ENCODE peak calls at places on chromosomes 1 and 21, in four cellular contexts. W is testis, P is astrocyte of the spinal cord, Z is AG09309. Y is an unnamed sample.
A peak's percentile ranks its signal among the peaks of the same experiment; 100 is the strongest.

GRCh38 chr1:234699795-234700665 is 90.1 kb upstream of the IRF2BP2 start:
- DNase-seq in P (peak; percentile 68), Z (no peak), W (peak; percentile 11), Y (peak; percentile 62)

GRCh38 chr1:174239541-174239940 is 80.2 kb downstream of the RABGAP1L start:
- DNase-seq in W (no peak), P (no peak), Z (no peak), Y (no peak)

GRCh38 chr1:30473920-30474817 is 249.2 kb downstream of the MATN1 start:
- DNase-seq in P (no peak), Z (no peak), W (no peak), Y (no peak)

GRCh38 chr1:24743404-24744211 is 1.6 kb upstream of the CLIC4 start:
- DNase-seq in P (peak; percentile 42), W (no peak), Z (no peak), Y (peak; percentile 70)

GRCh38 chr1:234840843-234841242 is 230.9 kb upstream of the IRF2BP2 start:
- DNase-seq in W (no peak), P (no peak), Z (peak; percentile 40), Y (no peak)

GRCh38 chr1:24004132-24004531 is 24.0 kb upstream of the SRSF10 start:
- DNase-seq in Z (no peak), W (no peak), P (no peak), Y (no peak)

GRCh38 chr1:192516776-192517297 is 58.7 kb upstream of the RGS1 start:
- DNase-seq in W (peak; percentile 21), P (no peak), Z (peak; percentile 46), Y (no peak)

GRCh38 chr1:145962157-145963102 is 1.9 kb downstream of the ANKRD34A start:
- DNase-seq in Z (no peak), W (peak; percentile 62), P (no peak), Y (no peak)

GRCh38 chr1:79325126-79325525 is 318.6 kb upstream of the ADGRL4 start:
- DNase-seq in W (no peak), Z (no peak), P (no peak), Y (no peak)

GRCh38 chr21:36203603-36203889 is 46.9 kb downstream of the DOP1B start:
- DNase-seq in W (no peak), Z (peak; percentile 33), P (peak; percentile 83), Y (peak; percentile 78)

GRCh38 chr21:15560383-15561056 is 169.3 kb upstream of the USP25 start:
- DNase-seq in Z (no peak), P (peak; percentile 23), W (no peak), Y (no peak)
- H3K4me3 ChIP-seq in Z (no peak overlapping the region), P (no peak overlapping the region), W (no peak overlapping the region), Y (no peak overlapping the region)

GRCh38 chr1:14111121-14111520 is 411.1 kb downstream of the PRDM2 start:
- DNase-seq in W (no peak), Z (no peak), P (no peak), Y (no peak)

GRCh38 chr1:14112613-14113012 is 412.6 kb downstream of the PRDM2 start:
- DNase-seq in Z (no peak), P (no peak), W (no peak), Y (no peak)

GRCh38 chr1:14115976-14116375 is 416.0 kb downstream of the PRDM2 start:
- DNase-seq in W (no peak), Z (no peak), P (no peak), Y (no peak)

GRCh38 chr1:14113271-14113670 is 413.3 kb downstream of the PRDM2 start:
- DNase-seq in P (no peak), W (no peak), Z (no peak), Y (no peak)

DNA sequence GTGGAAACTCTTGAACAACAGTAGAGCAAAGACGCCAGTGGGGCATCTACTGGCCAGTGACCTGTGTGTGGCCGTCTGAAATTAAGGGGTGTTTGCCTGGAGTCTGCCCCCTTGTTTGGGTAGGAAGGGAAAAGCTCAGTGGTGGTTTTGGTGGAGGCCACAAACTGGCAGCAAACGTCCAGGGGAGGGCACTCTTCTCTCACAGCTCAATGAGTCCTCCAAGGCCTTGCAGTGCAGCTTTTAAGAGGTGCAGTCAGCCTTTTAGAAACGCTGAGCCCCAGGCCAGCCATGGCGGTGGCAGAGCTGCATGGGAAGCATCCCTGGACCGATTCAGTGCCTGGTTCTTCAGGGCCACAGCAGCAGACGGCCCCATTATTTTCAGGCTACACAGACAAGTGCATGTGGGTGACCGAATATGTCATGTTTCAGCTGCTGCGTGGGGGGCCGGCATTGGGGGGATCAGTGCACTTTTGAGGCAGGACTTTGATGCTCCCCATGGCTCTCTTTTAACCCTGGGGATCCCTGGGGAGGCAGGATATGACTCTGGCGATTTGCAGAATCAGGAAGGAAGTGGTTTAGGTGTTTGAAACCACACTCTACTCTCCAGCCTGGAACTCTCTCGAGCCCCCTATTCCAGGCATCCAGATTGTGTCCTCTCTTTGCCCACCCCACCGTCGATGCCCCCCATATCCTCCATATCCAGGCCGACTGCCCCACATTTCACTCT is 414.0 kb downstream of the PRDM2 start:
- DNase-seq in Z (peak; percentile 24), P (peak; percentile 58), W (peak; percentile 65), Y (peak; percentile 63)
- TF ChIP-seq CTCF in Z (peak; percentile 89), P (peak; percentile 64), W (peak; percentile 30), Y (peak; percentile 69)

DNA sequence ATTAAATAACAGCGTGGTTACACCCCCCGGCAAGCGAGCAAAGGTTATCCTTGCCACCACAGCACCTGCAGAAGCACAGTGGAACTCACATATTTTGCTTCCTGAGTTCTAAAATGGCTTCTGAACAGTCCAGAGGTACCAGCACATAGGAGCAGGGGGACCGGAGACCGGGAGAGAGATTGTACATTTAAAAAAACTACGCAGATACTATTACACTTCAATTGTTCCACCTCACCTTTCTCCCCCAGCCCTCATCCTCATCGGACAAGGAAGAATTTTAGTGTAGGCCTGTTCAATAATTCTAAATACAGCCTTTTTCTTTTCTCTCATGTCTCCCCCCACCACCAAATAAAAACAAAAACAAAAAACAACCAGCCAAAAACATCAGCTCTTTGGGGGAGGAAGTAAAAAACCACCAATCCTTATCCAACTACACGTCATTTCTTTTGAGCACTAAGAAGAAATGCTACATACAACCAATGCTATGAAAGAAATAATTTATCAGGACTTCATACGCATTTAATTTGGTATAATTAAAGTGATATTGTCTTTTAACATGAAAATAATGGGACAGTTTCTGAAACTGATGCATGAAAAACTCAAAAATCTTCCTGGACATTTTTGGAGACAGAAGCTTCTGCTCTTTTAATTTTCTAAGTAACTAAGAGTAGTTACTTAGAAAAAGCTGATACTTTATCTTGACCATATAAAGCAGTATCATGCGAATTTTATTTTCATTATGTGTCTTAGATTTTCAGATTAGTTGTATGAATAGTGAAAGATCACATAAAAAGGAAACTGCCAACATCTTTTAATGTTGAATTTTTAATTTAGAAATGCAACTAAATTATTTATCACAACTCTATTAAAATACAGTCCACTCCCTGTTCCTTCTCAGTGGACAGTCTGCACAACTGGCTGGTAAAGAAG is 9.1 kb downstream of the CDKN2C start:
- DNase-seq in P (no peak), Z (no peak), W (peak; percentile 25), Y (peak; percentile 46)
- H3K4me3 ChIP-seq in P (peak overlapping the region; percentile 71), Z (peak overlapping the region; percentile 72), W (peak overlapping the region; percentile 85), Y (peak overlapping the region; percentile 79)

DNA sequence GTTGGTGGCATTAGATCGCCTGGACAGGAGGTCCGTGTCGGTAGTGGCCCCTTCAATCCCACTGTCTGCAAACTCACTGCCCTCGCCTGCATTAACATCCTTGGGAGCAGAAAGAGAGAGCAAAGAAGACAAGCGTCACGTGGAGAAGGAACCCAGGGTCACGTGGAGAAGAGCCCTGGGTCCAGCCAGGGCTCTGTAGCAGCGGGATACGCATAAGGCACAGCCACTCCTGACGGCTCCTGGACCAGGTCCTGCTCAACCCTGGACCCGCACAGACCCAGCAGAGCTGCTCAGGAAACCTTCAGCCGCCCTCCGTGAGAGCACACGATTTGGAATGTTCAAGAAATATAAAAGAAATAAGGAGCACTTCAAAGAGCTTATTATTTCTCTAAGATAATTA is 92.0 kb downstream of the TIAM1 start:
- DNase-seq in W (no peak), Z (no peak), P (no peak), Y (no peak)
- TF ChIP-seq CTCF in W (no peak), Z (no peak), P (no peak), Y (no peak)

DNA sequence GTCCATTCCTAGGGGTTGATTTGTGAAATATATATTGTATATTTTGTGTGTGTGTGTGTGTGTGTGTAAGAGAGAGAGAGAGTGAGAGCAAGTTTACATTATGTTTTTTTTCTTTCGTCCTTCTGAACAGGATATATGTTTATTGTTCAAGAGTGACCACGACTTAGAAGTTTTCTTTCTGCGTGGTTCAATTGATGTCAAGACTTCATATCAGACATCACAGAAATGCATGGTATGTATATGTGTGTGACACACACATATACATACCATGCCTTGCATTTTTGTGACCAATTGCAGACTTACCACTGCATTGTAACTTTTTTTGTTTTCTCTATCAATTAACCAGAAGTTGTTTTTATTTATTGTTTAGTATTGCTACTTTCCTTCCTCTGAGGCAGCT is 2.5 kb downstream of the RASAL2 start:
- DNase-seq in Z (no peak), P (no peak), W (no peak), Y (no peak)
- H3K4me3 ChIP-seq in Z (no peak overlapping the region), P (no peak overlapping the region), W (no peak overlapping the region), Y (peak overlapping the region; percentile 95)

DNA sequence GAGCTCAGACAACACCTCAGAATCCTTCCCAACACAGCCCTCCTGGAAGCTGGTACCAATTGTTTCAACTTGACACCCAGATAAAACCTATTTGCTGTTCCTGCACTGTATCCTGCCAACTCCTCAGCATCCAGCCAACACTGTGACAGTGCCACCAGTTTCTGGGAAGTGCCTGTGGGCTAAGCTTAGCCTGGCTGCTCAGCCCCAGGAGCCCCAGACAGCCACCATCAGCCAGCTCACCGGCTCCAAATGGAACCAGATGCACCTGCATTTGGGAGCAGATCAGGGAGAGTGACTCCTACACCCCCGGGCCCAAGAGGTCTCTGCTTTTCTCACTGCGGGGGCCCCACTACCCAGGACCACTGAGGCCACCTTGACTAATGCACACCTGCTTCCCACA is 24.9 kb downstream of the KCNN3 start:
- DNase-seq in W (no peak), Z (no peak), P (no peak), Y (no peak)
- TF ChIP-seq CTCF in W (no peak), Z (no peak), P (no peak), Y (no peak)

Y was measured in fibroblast of the aortic adventitia.